ENCODE peak calls at places on chromosomes 1 and 21, in four cellular contexts. N is neural crest cell, F is heart left ventricle, R is endothelial cell. H is an unnamed sample.

GRCh38 chr1:220378571-220379302 is 106.5 kb upstream of the RAB3GAP2 start:
- DNase-seq in N (no peak), F (no peak), R (no peak), H (no peak)

GRCh38 chr21:42028754-42029385 is 18.7 kb upstream of the ZBTB21 start:
- DNase-seq in R (no peak), F (no peak), N (no peak), H (no peak)

GRCh38 chr21:28135646-28136045 is 857.0 kb downstream of the LTN1 start:
- DNase-seq in R (no peak), F (no peak), N (no peak), H (no peak)

GRCh38 chr1:43024905-43025304 is 66.2 kb upstream of the SLC2A1 start:
- DNase-seq in N (no peak), F (no peak), R (no peak), H (no peak)

GRCh38 chr1:173294853-173295252 is 87.7 kb upstream of the TNFSF4 start:
- DNase-seq in N (no peak), F (no peak), R (no peak), H (no peak)

GRCh38 chr1:169527461-169528213 is 41.9 kb upstream of the SLC19A2 start:
- DNase-seq in N (no peak), F (no peak), R (no peak), H (no peak)

GRCh38 chr21:36330904-36331303 is 10.9 kb downstream of the MORC3 start:
- DNase-seq in F (no peak), N (peak), R (peak), H (no peak)

GRCh38 chr1:234235373-234235772 is 137.9 kb upstream of the COA6 start:
- DNase-seq in N (no peak), R (no peak), F (no peak), H (no peak)

GRCh38 chr1:244834596-244835275 is 722 bp upstream of the COX20 start:
- DNase-seq in N (peak), F (peak), R (peak), H (no peak)

GRCh38 chr1:65791860-65792670 is 630 bp upstream of the PDE4B start:
- DNase-seq in R (peak), F (no peak), N (peak), H (no peak)

GRCh38 chr1:66168467-66168887 is 365.5 kb upstream of the SGIP1 start:
- DNase-seq in F (no peak), R (no peak), N (no peak), H (no peak)

GRCh38 chr1:30928789-30929134 is 20.2 kb upstream of the SDC3 start:
- DNase-seq in N (no peak), F (no peak), R (no peak), H (no peak)

GRCh38 chr1:70071597-70071996 is 133.8 kb downstream of the LRRC40 start:
- DNase-seq in F (no peak), R (no peak), N (no peak), H (no peak)

GRCh38 chr1:212515329-212515760 is 82.6 kb downstream of the NENF start:
- DNase-seq in R (no peak), N (no peak), F (no peak), H (no peak)

GRCh38 chr1:106621853-106622252 is 434.6 kb upstream of the PRMT6 start:
- DNase-seq in N (no peak), R (no peak), F (no peak), H (no peak)

GRCh38 chr1:234823191-234824176 is 213.5 kb upstream of the IRF2BP2 start:
- DNase-seq in F (no peak), N (no peak), R (no peak), H (no peak)

GRCh38 chr1:6530504-6531160 is 23.7 kb downstream of the NOL9 start:
- DNase-seq in F (no peak), R (no peak), N (no peak), H (no peak)

GRCh38 chr1:214476229-214476957 is 75.0 kb downstream of the PTPN14 start:
- DNase-seq in N (no peak), R (no peak), F (no peak), H (no peak)

GRCh38 chr1:109569323-109569722 is 20.9 kb downstream of the GNAI3 start:
- DNase-seq in N (no peak), R (no peak), F (no peak), H (no peak)

GRCh38 chr1:108142258-108142657 is 57.9 kb downstream of the SLC25A24 start:
- DNase-seq in F (no peak), N (no peak), R (no peak), H (no peak)

DNA sequence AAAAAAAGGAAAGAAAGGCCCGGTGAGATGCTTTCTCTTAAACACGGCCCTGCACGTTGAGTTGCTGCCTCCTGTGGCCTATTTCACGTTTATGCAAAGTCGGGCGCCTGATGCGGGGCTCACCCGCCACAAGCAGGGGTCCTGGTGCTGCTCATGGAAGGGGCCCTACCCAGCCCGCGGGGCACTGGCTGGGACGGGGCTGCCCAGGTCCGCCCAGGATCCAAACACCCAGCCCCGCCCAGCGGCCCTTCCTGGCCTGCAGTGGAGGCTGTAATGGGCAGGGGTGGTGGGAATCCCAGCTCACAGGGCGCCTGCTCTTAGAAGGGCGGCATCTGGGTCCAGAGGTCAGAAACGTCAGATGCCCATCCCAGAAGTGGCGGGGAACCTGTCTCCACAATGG is 1.6 kb downstream of the COL6A2 start:
- DNase-seq in N (no peak), F (peak), R (peak), H (peak)
- TF ChIP-seq CTCF in N (no peak), F (no peak), R (no peak), H (no peak)

DNA sequence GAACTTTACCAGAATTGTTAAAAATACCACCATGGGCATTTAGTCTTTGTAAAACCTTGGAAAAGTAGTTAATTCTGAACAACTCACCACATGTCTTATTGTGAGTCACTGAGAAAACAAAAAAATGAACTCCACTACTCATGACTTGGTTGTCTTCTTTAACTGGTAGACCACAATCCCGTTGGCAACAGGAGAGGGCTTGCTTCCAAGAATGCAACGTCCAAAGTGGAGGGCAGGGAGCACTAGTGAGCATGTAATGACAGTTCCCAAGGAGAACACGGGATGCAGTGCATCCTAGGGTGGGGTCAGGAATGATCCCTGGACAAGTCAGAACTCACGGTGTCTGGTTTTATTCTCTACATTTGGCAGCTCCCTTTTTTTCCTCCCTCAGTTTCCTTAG is 15.2 kb upstream of the HMCN1 start:
- DNase-seq in R (peak), F (no peak), N (no peak), H (no peak)
- TF ChIP-seq CTCF in R (peak), F (no peak), N (peak), H (peak)

GRCh38 chr1:156419863-156420208 is 50.8 kb downstream of the RHBG start:
- DNase-seq in N (peak), R (peak), F (no peak), H (no peak)
- TF ChIP-seq CTCF in N (peak), R (peak), F (no peak), H (peak)

GRCh38 chr21:44872568-44873355 is 728 bp downstream of the PTTG1IP start:
- DNase-seq in N (no peak), R (peak), F (peak), H (peak)

GRCh38 chr21:44870748-44871495 is 2.6 kb downstream of the PTTG1IP start:
- DNase-seq in R (no peak), F (peak), N (no peak), H (no peak)

GRCh38 chr21:44873356-44874239 is at the start of gene PTTG1IP:
- DNase-seq in N (peak), F (peak), R (peak), H (peak)

GRCh38 chr21:44871576-44872265 is 1.8 kb downstream of the PTTG1IP start:
- DNase-seq in N (no peak), R (no peak), F (no peak), H (no peak)

GRCh38 chr21:44872266-44872567 is 1.3 kb downstream of the PTTG1IP start:
- DNase-seq in R (no peak), F (no peak), N (no peak), H (no peak)
- TF ChIP-seq CTCF in R (no peak), F (no peak), N (no peak), H (peak)

GRCh38 chr1:64513557-64513956 is 43.6 kb downstream of the CACHD1 start:
- DNase-seq in N (no peak), F (no peak), R (no peak), H (no peak)

GRCh38 chr1:64507897-64508296 is 38.0 kb downstream of the CACHD1 start:
- DNase-seq in F (no peak), N (no peak), R (no peak), H (no peak)

GRCh38 chr1:64508521-64509096 is 38.7 kb downstream of the CACHD1 start:
- DNase-seq in F (no peak), R (no peak), N (no peak), H (no peak)

GRCh38 chr1:64514197-64514765 is 44.4 kb downstream of the CACHD1 start:
- DNase-seq in R (no peak), N (no peak), F (no peak), H (no peak)

GRCh38 chr1:64511054-64511453 is 41.1 kb downstream of the CACHD1 start:
- DNase-seq in F (no peak), R (no peak), N (no peak), H (no peak)
- TF ChIP-seq CTCF in F (no peak), R (no peak), N (no peak), H (no peak)

DNA sequence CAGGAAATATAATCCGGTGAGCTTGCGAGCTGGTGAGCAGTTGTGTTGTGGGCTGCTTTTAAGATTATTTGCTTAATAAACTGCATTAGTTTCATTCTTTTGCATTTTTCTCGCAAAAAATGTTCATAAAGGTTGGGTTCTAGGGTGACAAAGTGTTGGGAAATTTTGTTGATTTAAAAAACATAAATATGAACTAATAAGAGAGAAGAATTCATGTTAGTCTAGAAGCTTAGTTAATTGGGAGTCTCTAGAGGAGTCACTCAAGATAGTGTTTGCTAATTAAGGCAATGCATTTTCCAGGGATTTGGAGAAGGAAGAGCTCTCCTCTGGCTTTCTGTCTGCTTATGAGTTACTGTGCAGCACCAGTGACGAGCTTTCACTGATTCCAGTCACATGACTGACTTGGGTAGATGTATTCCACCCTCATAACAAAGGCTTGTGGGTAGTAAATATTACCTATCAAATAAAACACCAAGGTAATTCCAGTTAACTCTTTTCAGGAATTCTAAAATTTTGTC is 417.0 kb downstream of the PTBP2 start:
- DNase-seq in R (no peak), N (no peak), F (no peak), H (no peak)
- TF ChIP-seq CTCF in R (no peak), N (no peak), F (no peak), H (no peak)

DNA sequence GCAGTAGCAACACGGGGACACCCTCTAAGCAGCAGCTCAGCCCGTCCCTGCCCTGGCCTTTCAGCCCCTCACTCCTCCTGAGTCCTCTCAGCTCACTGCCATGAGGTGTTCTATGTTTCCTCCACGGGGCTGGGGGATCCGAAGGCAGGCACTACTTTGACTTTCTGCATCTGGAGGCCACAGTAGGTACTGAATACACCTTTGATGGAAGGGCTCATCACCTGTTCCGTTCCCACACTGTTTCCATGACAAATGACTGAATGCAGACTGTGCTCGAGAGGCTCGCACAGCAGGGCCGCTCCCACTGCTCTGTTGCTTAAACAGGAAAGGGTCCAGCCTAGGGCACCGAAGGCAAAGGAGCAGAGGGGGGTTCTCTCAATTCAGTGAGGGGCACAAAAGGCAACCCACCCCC is 77.6 kb upstream of the DNAH14 start:
- DNase-seq in F (no peak), R (no peak), N (no peak), H (no peak)
- TF ChIP-seq CTCF in F (no peak), R (peak), N (peak), H (no peak)

DNA sequence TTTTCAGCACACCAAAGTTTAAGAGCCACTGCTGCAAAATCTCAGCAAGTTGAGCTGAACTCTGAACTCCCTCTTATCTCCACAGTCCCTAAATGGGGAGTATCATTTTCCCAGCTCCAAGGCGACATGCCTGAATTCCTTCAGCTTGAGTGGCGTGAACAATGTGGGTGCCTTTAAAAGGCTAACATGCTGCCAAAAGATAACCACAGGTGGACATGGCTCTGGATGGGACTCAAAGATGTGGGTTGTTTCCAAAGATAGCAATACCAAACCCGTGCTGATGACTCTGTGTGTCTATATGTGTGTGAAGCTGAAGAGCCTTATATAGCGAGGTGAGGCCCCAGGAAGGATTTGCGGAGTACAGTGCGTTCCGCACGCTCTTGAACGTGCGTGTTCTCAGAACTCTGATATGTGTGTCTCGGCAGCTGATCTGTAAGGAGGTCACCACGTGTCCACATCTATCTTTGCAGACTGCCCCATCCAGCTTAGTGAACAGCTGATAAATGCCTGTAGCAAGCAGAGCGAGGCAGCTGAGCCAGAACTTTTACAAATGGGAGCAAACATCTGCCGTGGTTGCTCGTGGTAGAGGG is 189.2 kb downstream of the DYRK1A start:
- DNase-seq in N (no peak), F (no peak), R (no peak), H (no peak)
- TF ChIP-seq CTCF in N (no peak), F (no peak), R (no peak), H (no peak)

H was measured in progenitor cell of endocrine pancreas.